ENCODE peak calls at places on chromosomes 13 and 19, in six cellular contexts. Q, F, J, P, I and H are unnamed samples.
A peak's percentile ranks its signal among the peaks of the same experiment; 100 is the strongest.

GRCh38 chr19:947707-948533 is 22.1 kb downstream of the ARID3A start:
- DNase-seq in Q (no peak), F (peak; percentile 87), J (no peak), P (no peak), I (no peak), H (peak; percentile 91)

GRCh38 chr13:65387743-65388347 is 1842.3 kb downstream of the PCDH9 start:
- DNase-seq in Q (no peak), F (no peak), J (no peak), P (no peak), I (no peak), H (no peak)

GRCh38 chr13:44267966-44268365 is 105.7 kb upstream of the SERP2 start:
- DNase-seq in Q (no peak), F (no peak), J (no peak), P (no peak), I (peak; percentile 91), H (no peak)

GRCh38 chr19:34669305-34669704 is 7.7 kb downstream of the SCGB2B2 start:
- DNase-seq in Q (no peak), F (no peak), J (no peak), P (no peak), I (no peak), H (no peak)

GRCh38 chr13:60562081-60562764 is 165.2 kb downstream of the TDRD3 start:
- DNase-seq in Q (no peak), F (no peak), J (no peak), P (no peak), I (peak; percentile 6), H (no peak)

GRCh38 chr19:29956855-29957254 is 14.8 kb downstream of the URI1 start:
- DNase-seq in Q (no peak), F (no peak), J (no peak), P (no peak), I (no peak), H (no peak)

GRCh38 chr13:30659980-30660379 is 42.3 kb downstream of the USPL1 start:
- DNase-seq in Q (no peak), F (no peak), J (no peak), P (peak; percentile 66), I (no peak), H (no peak)

GRCh38 chr13:113981201-113981605 is 7.3 kb upstream of the C13orf46 start:
- DNase-seq in Q (no peak), F (peak; percentile 89), J (peak; percentile 98), P (peak; percentile 31), I (no peak), H (no peak)

GRCh38 chr19:20471441-20471840 is 94.1 kb downstream of the ZNF737 start:
- DNase-seq in Q (no peak), F (no peak), J (no peak), P (no peak), I (no peak), H (no peak)

GRCh38 chr19:46299004-46299509 is 2.2 kb downstream of the HIF3A start:
- DNase-seq in Q (no peak), F (peak; percentile 96), J (peak; percentile 71), P (no peak), I (peak; percentile 98), H (no peak)

GRCh38 chr19:2888739-2889224 is 11.9 kb upstream of the ZNF57 start:
- DNase-seq in Q (peak; percentile 55), F (peak; percentile 85), J (no peak), P (peak; percentile 94), I (no peak), H (peak; percentile 67)

GRCh38 chr19:51366999-51367564 is 894 bp upstream of the ETFB start:
- DNase-seq in Q (peak; percentile 51), F (peak; percentile 80), J (no peak), P (no peak), I (no peak), H (no peak)

GRCh38 chr13:41490616-41491015 is 33.3 kb downstream of the RGCC start:
- DNase-seq in Q (no peak), F (no peak), J (no peak), P (no peak), I (no peak), H (no peak)

GRCh38 chr19:15021286-15022007 is 27.8 kb upstream of the CASP14 start:
- DNase-seq in Q (no peak), F (no peak), J (no peak), P (no peak), I (no peak), H (no peak)

GRCh38 chr13:45352031-45352430 is 11.0 kb upstream of the TPT1 start:
- DNase-seq in Q (no peak), F (no peak), J (no peak), P (no peak), I (no peak), H (no peak)

GRCh38 chr13:39016789-39017188 is 21.1 kb downstream of the PROSER1 start:
- DNase-seq in Q (no peak), F (no peak), J (no peak), P (no peak), I (peak; percentile 41), H (peak; percentile 44)

GRCh38 chr19:50712833-50713232 is 6.8 kb downstream of the SHANK1 start:
- DNase-seq in Q (no peak), F (no peak), J (no peak), P (no peak), I (no peak), H (no peak)

GRCh38 chr19:6803036-6803404 is 30.5 kb downstream of the VAV1 start:
- DNase-seq in Q (no peak), F (no peak), J (no peak), P (no peak), I (no peak), H (no peak)

GRCh38 chr13:50403311-50403710 is 388.1 kb downstream of the KCNRG start:
- DNase-seq in Q (no peak), F (no peak), J (no peak), P (no peak), I (no peak), H (no peak)

GRCh38 chr19:7883796-7884570 is 4.3 kb upstream of the LRRC8E start:
- DNase-seq in Q (no peak), F (no peak), J (no peak), P (no peak), I (peak; percentile 70), H (no peak)